ENCODE peak calls at places on chromosomes 4 and X, in seven cellular contexts. H, P, T, J, G, Y and O are unnamed samples.

GRCh38 chr4:5157721-5158390 is 106.6 kb downstream of the STK32B start:
- DNase-seq in T (peak), P (no peak), J (no peak), G (no peak), H (no peak), Y (no peak), O (no peak)

GRCh38 chrX:118226060-118226428 is 109.4 kb upstream of the KLHL13 start:
- DNase-seq in Y (no peak), T (no peak), H (no peak), P (peak), G (peak), J (no peak), O (no peak)

GRCh38 chrX:53262918-53263394 is 18.4 kb downstream of the IQSEC2 start:
- DNase-seq in G (peak), Y (no peak), P (no peak), J (no peak), H (no peak), T (no peak), O (no peak)

GRCh38 chr4:1058198-1058996 is 47.0 kb downstream of the FGFRL1 start:
- DNase-seq in G (no peak), P (no peak), T (no peak), J (peak), Y (no peak), H (no peak), O (no peak)

GRCh38 chr4:160423879-160424451 is 1321.1 kb downstream of the RAPGEF2 start:
- DNase-seq in G (peak), H (no peak), P (no peak), Y (no peak), T (no peak), J (no peak), O (no peak)

GRCh38 chr4:15149234-15149841 is 147.1 kb downstream of the CPEB2 start:
- DNase-seq in J (no peak), Y (no peak), H (no peak), G (no peak), P (no peak), T (no peak), O (no peak)

GRCh38 chr4:68691186-68691585 is 20.7 kb upstream of the UGT2B15 start:
- DNase-seq in Y (no peak), G (no peak), T (no peak), H (no peak), P (no peak), J (no peak), O (no peak)

GRCh38 chrX:70168238-70169188 is 8.8 kb upstream of the DGAT2L6 start:
- DNase-seq in Y (peak), J (no peak), H (no peak), T (peak), P (peak), G (peak), O (no peak)

GRCh38 chr4:88672987-88673386 is 24.6 kb downstream of the NAP1L5 start:
- DNase-seq in H (no peak), J (no peak), Y (peak), T (no peak), G (peak), P (peak), O (no peak)

GRCh38 chrX:103716967-103717366 is 6.3 kb downstream of the TMEM31 start:
- DNase-seq in P (no peak), H (no peak), Y (no peak), G (peak), J (no peak), T (peak), O (no peak)

GRCh38 chr4:211033-211511 is 86.8 kb downstream of the ZNF718 start:
- DNase-seq in G (no peak), H (no peak), T (no peak), P (peak), Y (no peak), J (no peak), O (no peak)

GRCh38 chr4:137370699-137371098 is 161.6 kb downstream of the PCDH18 start:
- DNase-seq in J (no peak), P (no peak), H (no peak), Y (no peak), T (no peak), G (no peak), O (no peak)

GRCh38 chr4:152719856-152720556 is 40.2 kb upstream of the TMEM154 start:
- DNase-seq in J (no peak), H (no peak), Y (no peak), G (no peak), T (no peak), P (no peak), O (no peak)

GRCh38 chr4:26058537-26058936 is 144.5 kb downstream of the SMIM20 start:
- DNase-seq in H (no peak), G (no peak), P (no peak), J (no peak), T (no peak), Y (no peak), O (no peak)

GRCh38 chrX:72305286-72306084 is at the start of gene CITED1:
- DNase-seq in T (no peak), P (no peak), H (no peak), J (peak), G (no peak), Y (no peak), O (no peak)

GRCh38 chr4:168483786-168484185 is 3.5 kb upstream of the DDX60L start:
- DNase-seq in Y (no peak), H (no peak), P (no peak), T (no peak), G (no peak), J (no peak), O (no peak)

GRCh38 chr4:188986271-188986689 is 847.0 kb downstream of the TRIML1 start:
- DNase-seq in T (peak), G (no peak), H (no peak), P (no peak), J (no peak), Y (no peak), O (no peak)

GRCh38 chr4:26069218-26069617 is 155.2 kb downstream of the SMIM20 start:
- DNase-seq in P (peak), T (no peak), H (no peak), G (peak), J (no peak), Y (peak), O (no peak)

GRCh38 chr4:98474408-98474844 is 184.0 kb downstream of the TSPAN5 start:
- DNase-seq in H (no peak), P (no peak), G (peak), Y (no peak), J (no peak), T (peak), O (no peak)

GRCh38 chrX:16528620-16529019 is 121.3 kb upstream of the S100G start:
- DNase-seq in T (no peak), P (no peak), H (no peak), J (no peak), Y (no peak), G (no peak), O (no peak)

GRCh38 chr4:26252349-26252748 is 68.5 kb upstream of the RBPJ start:
- DNase-seq in Y (no peak), J (no peak), G (no peak), P (no peak), T (no peak), H (no peak), O (no peak)

GRCh38 chr4:153497988-153498967 is 32.1 kb downstream of the TMEM131L start:
- DNase-seq in H (no peak), G (peak), J (no peak), Y (no peak), P (peak), T (no peak), O (no peak)

GRCh38 chrX:24245201-24245600 is 68.7 kb downstream of the SUPT20HL2 start:
- DNase-seq in H (no peak), Y (no peak), T (peak), G (peak), J (no peak), P (no peak), O (no peak)

GRCh38 chr4:127586922-127587571 is 45.7 kb upstream of the INTU start:
- DNase-seq in Y (peak), J (no peak), H (no peak), T (peak), P (peak), G (peak), O (no peak)

GRCh38 chr4:12949719-12950118 is 534.4 kb downstream of the RAB28 start:
- DNase-seq in T (no peak), H (no peak), J (no peak), G (no peak), Y (no peak), P (no peak), O (no peak)

GRCh38 chrX:427812-428725 is 41.4 kb upstream of the PPP2R3B start:
- DNase-seq in G (no peak), H (no peak), Y (no peak), P (peak), J (no peak), T (no peak), O (peak)
- TF ChIP-seq CTCF in G (no peak), H (no peak), Y (no peak), P (peak), J (no peak), T (peak), O (peak)

DNA sequence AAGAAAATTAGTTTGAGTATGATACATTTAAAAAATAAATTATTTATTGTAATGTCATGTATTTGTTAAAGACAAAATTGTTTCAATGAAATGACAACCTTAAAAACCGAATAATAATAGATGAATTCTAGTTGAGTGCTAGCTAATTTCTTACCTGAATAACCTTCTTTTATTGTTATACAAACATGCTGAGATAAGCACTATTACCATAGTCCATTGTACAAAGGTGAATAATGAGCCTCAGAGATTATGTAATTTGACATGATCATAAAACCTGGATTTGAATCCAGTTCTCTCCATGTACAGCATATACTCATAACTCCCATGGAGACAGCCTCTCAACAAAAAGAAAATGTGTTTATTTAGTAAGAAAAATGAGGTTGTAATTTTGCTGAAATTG is 1512.9 kb downstream of the PCDH19 start:
- DNase-seq in H (no peak), G (no peak), P (no peak), T (no peak), Y (no peak), J (no peak), O (no peak)
- TF ChIP-seq CTCF in H (no peak), G (no peak), P (no peak), T (no peak), Y (no peak), J (no peak), O (no peak)

DNA sequence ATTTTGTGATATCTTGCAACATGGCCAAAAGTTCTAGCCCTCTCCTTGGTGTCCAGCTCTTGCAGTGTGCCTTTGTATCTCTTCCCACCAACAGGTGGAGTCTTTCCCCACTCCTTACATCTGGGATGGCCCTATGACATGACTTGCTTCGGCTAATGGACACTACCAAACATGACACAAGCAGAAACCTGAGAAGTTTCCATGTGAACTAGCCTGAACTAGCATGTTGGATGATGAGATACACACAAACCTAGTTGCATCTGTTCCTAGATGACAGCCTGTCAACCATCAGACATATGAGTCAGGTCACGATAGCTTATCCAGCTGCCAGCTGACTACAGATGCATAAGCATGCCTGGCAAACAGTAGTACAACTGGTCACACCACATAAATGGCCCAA is 207.5 kb upstream of the FTHL17 start:
- DNase-seq in H (no peak), T (no peak), Y (no peak), J (no peak), P (no peak), G (peak), O (no peak)
- TF ChIP-seq CTCF in H (peak), T (peak), Y (no peak), J (no peak), P (peak), G (peak), O (peak)

DNA sequence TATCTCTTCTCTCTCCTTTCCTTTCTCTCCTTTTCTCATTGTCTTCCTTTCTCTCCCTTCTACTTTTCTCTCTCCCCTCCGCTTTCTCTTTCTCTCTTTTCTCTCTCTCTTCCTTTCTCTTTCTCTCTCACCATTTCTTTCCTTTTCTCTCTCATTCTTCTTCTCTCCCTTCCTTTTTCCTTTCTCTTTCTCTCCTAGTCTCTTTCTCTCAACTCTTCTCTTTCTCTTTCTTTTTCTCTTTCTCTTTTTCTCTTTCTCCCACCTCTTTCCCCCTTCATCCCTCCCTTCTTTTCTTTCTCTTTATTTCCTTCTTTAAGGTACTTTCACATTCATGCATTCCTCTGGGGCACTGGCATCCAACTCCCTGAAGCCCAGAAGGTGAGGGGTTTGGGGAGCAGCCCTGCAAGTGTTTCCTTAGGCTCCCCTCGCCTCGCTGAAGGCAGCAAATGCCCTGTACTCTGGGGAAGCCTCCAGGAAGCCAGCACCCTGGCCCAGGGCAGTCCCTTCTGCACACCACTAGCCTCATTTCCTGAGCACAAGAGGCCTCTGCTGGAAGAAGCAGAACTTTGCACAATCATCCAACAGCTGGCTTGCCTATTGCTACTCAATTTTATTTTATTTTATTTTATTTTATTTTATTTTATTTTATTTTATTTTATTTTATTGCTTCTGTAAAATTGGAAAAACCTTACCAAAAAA is 124.2 kb downstream of the NFKB1 start:
- DNase-seq in T (peak), P (peak), G (peak), H (peak), J (no peak), Y (no peak), O (no peak)
- TF ChIP-seq CTCF in T (peak), P (peak), G (peak), H (peak), J (no peak), Y (no peak), O (peak)

DNA sequence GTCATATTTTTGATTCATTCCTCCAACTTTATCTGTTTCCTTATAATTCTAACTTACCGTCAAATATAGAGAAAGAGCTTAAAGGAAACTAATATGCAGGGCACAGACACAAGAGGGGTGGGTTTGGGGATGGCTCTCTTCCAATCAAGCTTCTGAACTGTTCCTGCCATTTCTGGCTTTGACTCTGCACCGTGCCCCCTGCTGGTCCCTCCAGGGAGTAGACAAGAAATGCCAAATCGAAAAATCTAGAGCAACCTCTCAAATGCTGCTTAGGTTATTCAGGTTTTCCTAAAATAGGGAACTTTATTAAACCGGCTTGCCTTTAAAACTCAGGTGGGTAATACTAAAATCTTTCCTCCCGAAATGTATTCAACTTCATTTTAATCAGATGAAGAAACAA is 39.8 kb upstream of the VCX3A start:
- DNase-seq in H (no peak), G (no peak), J (no peak), T (no peak), P (peak), Y (peak), O (no peak)
- TF ChIP-seq CTCF in H (no peak), G (no peak), J (no peak), T (no peak), P (peak), Y (peak), O (peak)

DNA sequence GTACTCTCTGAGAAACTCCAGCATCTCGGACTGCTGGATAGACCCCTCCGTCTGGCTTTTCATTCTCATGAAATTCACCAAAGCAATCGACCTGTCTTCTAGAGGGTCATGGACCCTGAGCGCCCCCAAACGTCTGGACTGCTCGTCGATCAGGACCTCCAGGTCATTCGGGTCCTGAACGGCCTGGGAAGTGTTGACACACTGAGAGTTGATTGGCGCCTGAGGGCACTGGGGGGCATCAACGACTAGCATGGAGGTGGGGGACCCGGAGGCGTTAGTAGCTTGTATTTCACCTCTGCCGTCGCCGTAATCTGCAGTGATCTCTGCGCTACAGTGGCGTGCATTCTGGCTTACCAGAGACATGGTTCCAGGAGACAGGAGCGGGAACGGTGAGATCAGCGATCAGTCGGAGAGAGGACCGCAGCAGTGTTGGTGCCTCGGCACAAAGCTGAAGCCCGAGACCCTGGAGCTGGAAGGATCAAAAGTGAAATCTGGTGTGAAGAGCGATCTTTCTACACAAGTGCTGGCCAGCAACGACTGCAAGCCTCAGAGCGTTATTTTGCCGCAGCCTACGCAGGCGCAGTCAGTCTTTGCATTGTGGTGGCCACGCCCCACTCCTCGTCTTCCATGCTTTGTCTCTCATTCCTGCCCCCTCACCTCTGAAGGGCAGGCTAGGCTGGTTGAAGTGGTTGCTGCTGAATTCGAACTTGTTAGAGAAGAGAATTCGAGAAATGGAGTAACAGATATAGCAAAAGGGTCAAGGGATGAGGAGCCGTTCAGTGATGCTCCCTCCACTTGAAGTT is at the start of gene MAGEE2:
- DNase-seq in G (no peak), T (no peak), Y (no peak), H (peak), J (no peak), P (no peak), O (peak)
- TF ChIP-seq CTCF in G (no peak), T (no peak), Y (no peak), H (no peak), J (no peak), P (no peak), O (no peak)